ENCODE peak calls at places on chromosomes 4 and X, in six cellular contexts. One of them, this sample, is unnamed.

GRCh38 chr4:133112641-133113040 is 36.5 kb upstream of the PCDH10 start:
- DNase-seq in uterus: no peak
- DNase-seq in glutamatergic neuron: no peak
- DNase-seq in fibroblast of lung: no peak
- DNase-seq in AG09309: no peak
- DNase-seq in H9: no peak
- DNase-seq in this sample: no peak

GRCh38 chr4:2400841-2401609 is 17.4 kb downstream of the ZFYVE28 start:
- DNase-seq in uterus: no peak
- DNase-seq in glutamatergic neuron: no peak
- DNase-seq in fibroblast of lung: no peak
- DNase-seq in AG09309: no peak
- DNase-seq in H9: no peak
- DNase-seq in this sample: no peak

GRCh38 chrX:63686878-63687714 is 97.9 kb downstream of the ARHGEF9 start:
- DNase-seq in uterus: no peak
- DNase-seq in glutamatergic neuron: no peak
- DNase-seq in fibroblast of lung: peak; percentile 48
- DNase-seq in AG09309: peak; percentile 37
- DNase-seq in H9: peak; percentile 26
- DNase-seq in this sample: peak; percentile 56

GRCh38 chrX:107448625-107449468 is 605 bp upstream of the FRMPD3 start:
- DNase-seq in uterus: peak; percentile 13
- DNase-seq in glutamatergic neuron: peak; percentile 51
- DNase-seq in fibroblast of lung: no peak
- DNase-seq in AG09309: no peak
- DNase-seq in H9: peak; percentile 81
- DNase-seq in this sample: peak; percentile 24

GRCh38 chr4:684611-685010 is 4.3 kb downstream of the SLC49A3 start:
- DNase-seq in uterus: no peak
- DNase-seq in glutamatergic neuron: peak; percentile 28
- DNase-seq in fibroblast of lung: no peak
- DNase-seq in AG09309: no peak
- DNase-seq in H9: peak; percentile 33
- DNase-seq in this sample: no peak

GRCh38 chrX:95346854-95347253 is 1337.8 kb upstream of the DIAPH2 start:
- DNase-seq in uterus: no peak
- DNase-seq in glutamatergic neuron: no peak
- DNase-seq in fibroblast of lung: peak; percentile 2
- DNase-seq in AG09309: no peak
- DNase-seq in H9: no peak
- DNase-seq in this sample: peak; percentile 20

GRCh38 chr4:6724461-6725111 is 8.6 kb downstream of the BLOC1S4 start:
- DNase-seq in uterus: no peak
- DNase-seq in glutamatergic neuron: no peak
- DNase-seq in fibroblast of lung: no peak
- DNase-seq in AG09309: no peak
- DNase-seq in H9: no peak
- DNase-seq in this sample: no peak

GRCh38 chr4:36551697-36552214 is 270.3 kb downstream of the DTHD1 start:
- DNase-seq in uterus: no peak
- DNase-seq in glutamatergic neuron: no peak
- DNase-seq in fibroblast of lung: no peak
- DNase-seq in AG09309: no peak
- DNase-seq in H9: no peak
- DNase-seq in this sample: peak; percentile 61

GRCh38 chrX:22690116-22690515 is 309.6 kb upstream of the DDX53 start:
- DNase-seq in uterus: peak; percentile 32
- DNase-seq in glutamatergic neuron: no peak
- DNase-seq in fibroblast of lung: peak; percentile 80
- DNase-seq in AG09309: no peak
- DNase-seq in H9: no peak
- DNase-seq in this sample: no peak

GRCh38 chrX:2751291-2751690 is 549 bp upstream of the XG start:
- DNase-seq in uterus: no peak
- DNase-seq in glutamatergic neuron: no peak
- DNase-seq in fibroblast of lung: no peak
- DNase-seq in AG09309: no peak
- DNase-seq in H9: no peak
- DNase-seq in this sample: no peak

GRCh38 chr4:81499840-81500239 is 28.1 kb upstream of the RASGEF1B start:
- DNase-seq in uterus: no peak
- DNase-seq in glutamatergic neuron: no peak
- DNase-seq in fibroblast of lung: no peak
- DNase-seq in AG09309: no peak
- DNase-seq in H9: no peak
- DNase-seq in this sample: no peak

GRCh38 chr4:26050212-26050643 is 136.2 kb downstream of the SMIM20 start:
- DNase-seq in uterus: peak; percentile 43
- DNase-seq in glutamatergic neuron: no peak
- DNase-seq in fibroblast of lung: no peak
- DNase-seq in AG09309: no peak
- DNase-seq in H9: no peak
- DNase-seq in this sample: no peak

GRCh38 chr4:141134051-141134450 is 782 bp upstream of the RNF150 start:
- DNase-seq in uterus: no peak
- DNase-seq in glutamatergic neuron: no peak
- DNase-seq in fibroblast of lung: peak; percentile 43
- DNase-seq in AG09309: no peak
- DNase-seq in H9: no peak
- DNase-seq in this sample: no peak

GRCh38 chrX:40272141-40272540 is 174.4 kb upstream of the BCOR start:
- DNase-seq in uterus: peak; percentile 48
- DNase-seq in glutamatergic neuron: no peak
- DNase-seq in fibroblast of lung: no peak
- DNase-seq in AG09309: no peak
- DNase-seq in H9: no peak
- DNase-seq in this sample: no peak

GRCh38 chr4:39514888-39515401 is 12.3 kb downstream of the UGDH start:
- DNase-seq in uterus: no peak
- DNase-seq in glutamatergic neuron: no peak
- DNase-seq in fibroblast of lung: peak; percentile 63
- DNase-seq in AG09309: no peak
- DNase-seq in H9: no peak
- DNase-seq in this sample: peak; percentile 80

GRCh38 chr4:113101669-113102068 is 52.2 kb downstream of the ANK2 start:
- DNase-seq in uterus: no peak
- DNase-seq in glutamatergic neuron: no peak
- DNase-seq in fibroblast of lung: no peak
- DNase-seq in AG09309: no peak
- DNase-seq in H9: no peak
- DNase-seq in this sample: no peak

GRCh38 chrX:34956915-34957314 is 14.3 kb downstream of the FAM47B start:
- DNase-seq in uterus: no peak
- DNase-seq in glutamatergic neuron: no peak
- DNase-seq in fibroblast of lung: peak; percentile 42
- DNase-seq in AG09309: peak; percentile 3
- DNase-seq in H9: no peak
- DNase-seq in this sample: peak; percentile 27

GRCh38 chrX:142036111-142036510 is 132.4 kb downstream of the MAGEC1 start:
- DNase-seq in uterus: no peak
- DNase-seq in glutamatergic neuron: no peak
- DNase-seq in fibroblast of lung: peak; percentile 51
- DNase-seq in AG09309: no peak
- DNase-seq in H9: no peak
- DNase-seq in this sample: peak; percentile 36

GRCh38 chr4:156971168-156971601 is 414 bp downstream of the PDGFC start:
- DNase-seq in uterus: peak; percentile 57
- DNase-seq in glutamatergic neuron: peak; percentile 50
- DNase-seq in fibroblast of lung: no peak
- DNase-seq in AG09309: no peak
- DNase-seq in H9: peak; percentile 49
- DNase-seq in this sample: no peak

GRCh38 chr4:154551872-154552686 is 1.9 kb upstream of the PLRG1 start:
- DNase-seq in uterus: peak; percentile 78
- DNase-seq in glutamatergic neuron: peak; percentile 77
- DNase-seq in fibroblast of lung: peak; percentile 88
- DNase-seq in AG09309: peak; percentile 58
- DNase-seq in H9: peak; percentile 69
- DNase-seq in this sample: peak; percentile 82
- TF ChIP-seq CTCF in uterus: peak; percentile 65
- TF ChIP-seq CTCF in glutamatergic neuron: peak; percentile 41
- TF ChIP-seq CTCF in fibroblast of lung: peak; percentile 79
- TF ChIP-seq CTCF in AG09309: peak; percentile 76
- TF ChIP-seq CTCF in H9: peak; percentile 87
- TF ChIP-seq CTCF in this sample: peak; percentile 80

GRCh38 chrX:105765691-105766090 is 56.6 kb upstream of the NRK start:
- DNase-seq in uterus: no peak
- DNase-seq in glutamatergic neuron: no peak
- DNase-seq in fibroblast of lung: no peak
- DNase-seq in AG09309: no peak
- DNase-seq in H9: no peak
- DNase-seq in this sample: no peak
- TF ChIP-seq CTCF in uterus: no peak
- TF ChIP-seq CTCF in glutamatergic neuron: no peak
- TF ChIP-seq CTCF in fibroblast of lung: no peak
- TF ChIP-seq CTCF in AG09309: no peak
- TF ChIP-seq CTCF in H9: no peak
- TF ChIP-seq CTCF in this sample: no peak

DNA sequence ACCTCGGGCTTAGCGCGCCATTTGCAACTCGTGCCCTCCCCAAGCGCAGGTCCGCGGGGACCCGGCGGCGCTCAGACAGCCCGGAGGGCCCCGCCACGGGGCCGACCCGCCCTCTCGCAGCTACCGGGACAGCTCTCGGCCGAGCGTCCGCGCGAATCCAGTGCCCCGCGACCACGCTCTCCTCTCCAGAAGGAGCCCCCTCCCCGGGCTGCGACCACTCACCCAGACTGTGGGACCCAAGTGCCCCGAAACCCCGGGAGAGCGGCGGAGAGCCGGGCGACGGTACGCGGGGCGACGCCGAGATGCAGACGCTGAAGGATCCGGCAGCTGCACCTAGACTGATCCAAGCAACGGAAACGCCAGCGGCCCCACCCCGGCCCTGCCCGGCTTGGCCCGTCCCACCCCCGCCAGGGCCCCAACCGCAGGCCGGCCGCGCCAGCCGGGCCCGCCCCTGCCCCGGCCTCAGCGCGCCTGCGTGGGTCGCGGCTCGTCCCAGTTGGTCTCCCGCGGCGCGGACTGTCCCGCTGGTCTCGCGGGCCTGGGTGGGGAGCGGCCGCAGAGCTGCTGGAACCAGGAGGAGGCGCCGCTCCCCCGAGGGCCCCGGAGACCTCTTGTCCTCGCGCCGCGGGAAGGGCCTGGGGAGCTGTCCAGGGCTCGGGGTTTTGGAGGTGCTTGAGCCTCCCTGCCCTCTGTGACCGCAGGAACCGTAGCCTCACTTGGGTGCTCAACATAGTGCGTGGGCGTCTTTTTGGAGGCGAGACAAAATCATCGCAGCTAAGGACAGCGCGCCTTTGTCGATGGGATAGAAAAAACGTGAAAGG is at the start of gene ANXA5:
- DNase-seq in uterus: peak; percentile 88
- DNase-seq in glutamatergic neuron: peak; percentile 87
- DNase-seq in fibroblast of lung: peak; percentile 88
- DNase-seq in AG09309: peak; percentile 59
- DNase-seq in H9: peak; percentile 83
- DNase-seq in this sample: peak; percentile 84
- TF ChIP-seq CTCF in uterus: peak; percentile 40
- TF ChIP-seq CTCF in glutamatergic neuron: no peak
- TF ChIP-seq CTCF in fibroblast of lung: peak; percentile 24
- TF ChIP-seq CTCF in AG09309: peak; percentile 51
- TF ChIP-seq CTCF in H9: peak; percentile 43
- TF ChIP-seq CTCF in this sample: peak; percentile 20

DNA sequence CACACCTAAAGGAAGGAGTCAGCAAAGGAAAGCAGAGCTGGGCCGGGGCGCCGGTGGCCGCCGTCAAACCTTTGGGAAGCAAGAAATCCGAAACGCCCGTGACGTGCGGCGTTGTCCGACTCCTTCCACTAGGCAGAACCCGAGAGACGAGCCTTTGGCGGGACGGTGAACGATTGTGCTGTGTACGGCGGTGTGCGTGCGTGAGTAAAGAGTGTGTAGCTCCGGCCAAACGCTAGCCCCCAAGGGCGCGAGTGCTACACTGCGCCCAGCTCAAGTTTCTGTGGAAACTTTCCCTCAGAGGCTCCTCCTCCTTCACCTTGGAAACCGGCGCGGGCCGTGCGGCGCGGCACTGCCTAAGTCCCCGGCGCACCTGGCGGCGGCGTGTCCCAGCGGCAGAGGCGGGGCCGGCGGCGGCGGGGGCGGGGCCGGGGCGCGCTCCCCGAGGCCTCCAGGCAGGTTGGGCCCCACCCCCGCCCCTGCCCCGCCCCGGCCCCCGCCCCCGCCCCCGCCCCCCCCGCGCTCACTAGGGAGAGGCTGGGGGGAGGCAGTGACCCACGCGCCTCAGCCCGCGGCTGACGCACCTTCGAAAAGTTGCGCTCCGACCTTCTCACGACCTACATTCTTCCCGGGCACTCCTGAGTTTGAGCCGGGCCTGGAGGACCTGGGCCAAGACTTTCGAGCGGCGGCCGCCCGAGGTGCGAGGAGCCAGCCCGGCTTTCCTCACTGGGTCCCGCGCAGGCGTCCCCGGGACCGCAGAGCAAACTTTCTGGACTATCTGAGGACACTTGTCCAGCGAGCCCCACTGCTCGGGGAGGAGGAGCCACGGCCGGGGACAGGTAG is at the start of gene FHIP1A:
- DNase-seq in uterus: peak; percentile 82
- DNase-seq in glutamatergic neuron: peak; percentile 42
- DNase-seq in fibroblast of lung: peak; percentile 43
- DNase-seq in AG09309: no peak
- DNase-seq in H9: peak; percentile 94
- DNase-seq in this sample: peak; percentile 95
- TF ChIP-seq CTCF in uterus: no peak
- TF ChIP-seq CTCF in glutamatergic neuron: no peak
- TF ChIP-seq CTCF in fibroblast of lung: no peak
- TF ChIP-seq CTCF in AG09309: no peak
- TF ChIP-seq CTCF in H9: peak; percentile 11
- TF ChIP-seq CTCF in this sample: no peak

GRCh38 chr4:41339812-41340809 is 83.4 kb downstream of the UCHL1 start:
- DNase-seq in uterus: no peak
- DNase-seq in glutamatergic neuron: no peak
- DNase-seq in fibroblast of lung: peak; percentile 90
- DNase-seq in AG09309: peak; percentile 84
- DNase-seq in H9: peak; percentile 66
- DNase-seq in this sample: no peak
- TF ChIP-seq CTCF in uterus: peak; percentile 33
- TF ChIP-seq CTCF in glutamatergic neuron: no peak
- TF ChIP-seq CTCF in fibroblast of lung: peak; percentile 26
- TF ChIP-seq CTCF in AG09309: peak; percentile 15
- TF ChIP-seq CTCF in H9: no peak
- TF ChIP-seq CTCF in this sample: no peak

GRCh38 chrX:144566592-144566991 is 680.7 kb upstream of the SPANXN1 start:
- DNase-seq in uterus: no peak
- DNase-seq in glutamatergic neuron: peak; percentile 18
- DNase-seq in fibroblast of lung: no peak
- DNase-seq in AG09309: no peak
- DNase-seq in H9: peak; percentile 36
- DNase-seq in this sample: peak; percentile 38
- TF ChIP-seq CTCF in uterus: no peak
- TF ChIP-seq CTCF in glutamatergic neuron: no peak
- TF ChIP-seq CTCF in fibroblast of lung: no peak
- TF ChIP-seq CTCF in AG09309: no peak
- TF ChIP-seq CTCF in H9: peak; percentile 58
- TF ChIP-seq CTCF in this sample: no peak

DNA sequence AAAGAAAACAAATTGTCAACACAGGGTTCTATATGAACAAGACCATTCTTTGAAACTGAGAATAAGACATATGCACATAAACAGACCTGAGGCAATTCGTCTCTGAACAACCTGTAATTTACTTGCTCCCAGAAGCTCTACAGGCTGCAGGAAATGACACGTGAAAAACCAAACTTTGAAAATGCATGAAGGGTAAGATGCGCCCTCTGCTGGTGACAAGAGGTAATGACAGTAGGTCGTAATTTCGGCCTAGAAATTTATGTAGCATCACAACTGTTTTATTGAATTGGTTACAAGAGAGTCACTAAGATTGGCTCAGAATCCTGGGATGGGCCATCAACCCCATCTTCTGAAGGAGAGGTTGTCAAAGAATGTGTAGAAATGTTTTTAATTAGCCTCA is 276.5 kb downstream of the PPP4R3C start:
- DNase-seq in uterus: no peak
- DNase-seq in glutamatergic neuron: peak; percentile 18
- DNase-seq in fibroblast of lung: peak; percentile 51
- DNase-seq in AG09309: no peak
- DNase-seq in H9: peak; percentile 28
- DNase-seq in this sample: peak; percentile 55
- TF ChIP-seq CTCF in uterus: peak; percentile 27
- TF ChIP-seq CTCF in glutamatergic neuron: peak; percentile 85
- TF ChIP-seq CTCF in fibroblast of lung: peak; percentile 68
- TF ChIP-seq CTCF in AG09309: peak; percentile 68
- TF ChIP-seq CTCF in H9: peak; percentile 82
- TF ChIP-seq CTCF in this sample: peak; percentile 57

This sample was measured in MCF 10A.